ENCODE peak calls at places on chromosomes 2 and 18, in four cellular contexts. One of them, this sample, is unnamed.

GRCh38 chr2:100884145-100884621 is 64.2 kb downstream of the NPAS2 start:
- DNase-seq in HepG2: no peak
- DNase-seq in GM12878: no peak
- DNase-seq in K562: no peak
- DNase-seq in this sample: no peak

GRCh38 chr2:71067567-71068217 is 756 bp upstream of the NAGK start:
- DNase-seq in GM12878: no peak
- DNase-seq in HepG2: no peak
- DNase-seq in K562: no peak
- DNase-seq in this sample: peak; percentile 57

GRCh38 chr2:224042191-224042696 is 3.2 kb upstream of the SERPINE2 start:
- DNase-seq in HepG2: no peak
- DNase-seq in GM12878: no peak
- DNase-seq in K562: no peak
- DNase-seq in this sample: no peak

GRCh38 chr2:181116251-181116650 is 135.8 kb downstream of the UBE2E3 start:
- DNase-seq in K562: no peak
- DNase-seq in HepG2: no peak
- DNase-seq in GM12878: no peak
- DNase-seq in this sample: no peak

GRCh38 chr2:29518988-29519925 is 402.1 kb downstream of the ALK start:
- DNase-seq in GM12878: no peak
- DNase-seq in K562: no peak
- DNase-seq in HepG2: no peak
- DNase-seq in this sample: no peak

GRCh38 chr2:60719331-60719730 is 36.7 kb upstream of the PAPOLG start:
- DNase-seq in K562: no peak
- DNase-seq in HepG2: no peak
- DNase-seq in GM12878: no peak
- DNase-seq in this sample: no peak

GRCh38 chr18:52670903-52671302 is 330.9 kb downstream of the DCC start:
- DNase-seq in HepG2: peak; percentile 4
- DNase-seq in GM12878: no peak
- DNase-seq in K562: no peak
- DNase-seq in this sample: peak; percentile 36

GRCh38 chr2:149330127-149331022 is at the start of gene LYPD6:
- DNase-seq in K562: no peak
- DNase-seq in GM12878: no peak
- DNase-seq in HepG2: peak; percentile 23
- DNase-seq in this sample: peak; percentile 89

GRCh38 chr2:188441288-188441947 is 149.7 kb downstream of the GULP1 start:
- DNase-seq in K562: no peak
- DNase-seq in HepG2: no peak
- DNase-seq in GM12878: no peak
- DNase-seq in this sample: no peak

GRCh38 chr2:20350105-20350712 is 435 bp downstream of the PUM2 start:
- DNase-seq in K562: peak; percentile 80
- DNase-seq in HepG2: peak; percentile 38
- DNase-seq in GM12878: no peak
- DNase-seq in this sample: peak; percentile 75

GRCh38 chr2:238238311-238238765 is 1.5 kb downstream of the HES6 start:
- DNase-seq in K562: no peak
- DNase-seq in GM12878: no peak
- DNase-seq in HepG2: no peak
- DNase-seq in this sample: no peak

GRCh38 chr2:178298785-178299212 is 104.5 kb downstream of the OSBPL6 start:
- DNase-seq in HepG2: no peak
- DNase-seq in K562: no peak
- DNase-seq in GM12878: no peak
- DNase-seq in this sample: no peak

GRCh38 chr2:36951574-36951973 is 14.8 kb downstream of the STRN start:
- DNase-seq in K562: no peak
- DNase-seq in HepG2: no peak
- DNase-seq in GM12878: no peak
- DNase-seq in this sample: no peak

GRCh38 chr18:47997338-47997780 is 66.9 kb upstream of the SMAD2 start:
- DNase-seq in HepG2: no peak
- DNase-seq in K562: peak; percentile 44
- DNase-seq in GM12878: no peak
- DNase-seq in this sample: peak; percentile 84

GRCh38 chr2:28649481-28650260 is 102.0 kb upstream of the PPP1CB start:
- DNase-seq in GM12878: no peak
- DNase-seq in HepG2: peak; percentile 36
- DNase-seq in K562: no peak
- DNase-seq in this sample: no peak

GRCh38 chr18:78948221-78948620 is 31.4 kb upstream of the SALL3 start:
- DNase-seq in GM12878: no peak
- DNase-seq in K562: no peak
- DNase-seq in HepG2: no peak
- DNase-seq in this sample: peak; percentile 27

GRCh38 chr2:152875832-152876669 is 157.6 kb downstream of the ARL6IP6 start:
- DNase-seq in GM12878: no peak
- DNase-seq in K562: no peak
- DNase-seq in HepG2: no peak
- DNase-seq in this sample: no peak

GRCh38 chr18:3688682-3689081 is 238.7 kb downstream of the TGIF1 start:
- DNase-seq in HepG2: no peak
- DNase-seq in GM12878: no peak
- DNase-seq in K562: no peak
- DNase-seq in this sample: peak; percentile 69

GRCh38 chr2:12057436-12058166 is 311.2 kb downstream of the LPIN1 start:
- DNase-seq in GM12878: peak; percentile 89
- DNase-seq in K562: no peak
- DNase-seq in HepG2: no peak
- DNase-seq in this sample: no peak

GRCh38 chr2:98548920-98549818 is 59.1 kb downstream of the COA5 start:
- DNase-seq in K562: no peak
- DNase-seq in HepG2: no peak
- DNase-seq in GM12878: no peak
- DNase-seq in this sample: no peak

GRCh38 chr2:20165677-20166509 is 59.0 kb downstream of the SDC1 start:
- DNase-seq in GM12878: no peak
- DNase-seq in HepG2: no peak
- DNase-seq in K562: no peak
- DNase-seq in this sample: peak; percentile 8

GRCh38 chr2:219997341-219997851 is 370.0 kb downstream of the SLC4A3 start:
- DNase-seq in GM12878: no peak
- DNase-seq in K562: peak; percentile 12
- DNase-seq in HepG2: no peak
- DNase-seq in this sample: peak; percentile 81

GRCh38 chr2:169478745-169479256 is 493 bp upstream of the BBS5 start:
- DNase-seq in HepG2: no peak
- DNase-seq in K562: no peak
- DNase-seq in GM12878: no peak
- DNase-seq in this sample: no peak

GRCh38 chr2:24521162-24521857 is 30.3 kb downstream of the NCOA1 start:
- DNase-seq in K562: no peak
- DNase-seq in HepG2: no peak
- DNase-seq in GM12878: no peak
- DNase-seq in this sample: no peak

GRCh38 chr18:12460874-12461273 is 53.1 kb downstream of the PRELID3A start:
- DNase-seq in HepG2: peak; percentile 67
- DNase-seq in GM12878: no peak
- DNase-seq in K562: no peak
- DNase-seq in this sample: no peak

GRCh38 chr18:10194592-10194991 is 259.8 kb upstream of the APCDD1 start:
- DNase-seq in HepG2: no peak
- DNase-seq in K562: no peak
- DNase-seq in GM12878: no peak
- DNase-seq in this sample: no peak

GRCh38 chr2:71935291-71935848 is 212.3 kb downstream of the CYP26B1 start:
- DNase-seq in K562: peak; percentile 2
- DNase-seq in GM12878: no peak
- DNase-seq in HepG2: no peak
- DNase-seq in this sample: no peak

GRCh38 chr2:3585239-3586109 is 9.4 kb upstream of the COLEC11 start:
- DNase-seq in K562: peak; percentile 31
- DNase-seq in HepG2: peak; percentile 88
- DNase-seq in GM12878: no peak
- DNase-seq in this sample: no peak

GRCh38 chr2:146451972-146452371 is 1392.9 kb upstream of the ACVR2A start:
- DNase-seq in K562: no peak
- DNase-seq in GM12878: no peak
- DNase-seq in HepG2: no peak
- DNase-seq in this sample: no peak

GRCh38 chr18:57275111-57275510 is 77.2 kb upstream of the ST8SIA3 start:
- DNase-seq in HepG2: no peak
- DNase-seq in K562: no peak
- DNase-seq in GM12878: no peak
- DNase-seq in this sample: no peak

GRCh38 chr18:75884728-75885127 is 457.2 kb upstream of the SMIM21 start:
- DNase-seq in HepG2: no peak
- DNase-seq in K562: no peak
- DNase-seq in GM12878: no peak
- DNase-seq in this sample: peak; percentile 45

GRCh38 chr18:66564236-66564635 is 39.7 kb downstream of the CDH19 start:
- DNase-seq in K562: no peak
- DNase-seq in GM12878: no peak
- DNase-seq in HepG2: no peak
- DNase-seq in this sample: no peak

GRCh38 chr2:168245074-168245825 is 2.1 kb downstream of the STK39 start:
- DNase-seq in GM12878: no peak
- DNase-seq in HepG2: no peak
- DNase-seq in K562: no peak
- DNase-seq in this sample: no peak

GRCh38 chr2:85066874-85067351 is 66.3 kb upstream of the TCF7L1 start:
- DNase-seq in HepG2: peak; percentile 77
- DNase-seq in GM12878: no peak
- DNase-seq in K562: peak; percentile 66
- DNase-seq in this sample: peak; percentile 98

GRCh38 chr2:151197184-151198070 is 64.2 kb downstream of the RBM43 start:
- DNase-seq in K562: no peak
- DNase-seq in HepG2: no peak
- DNase-seq in GM12878: no peak
- DNase-seq in this sample: no peak

GRCh38 chr2:25878361-25879132 is at the start of gene ASXL2:
- DNase-seq in GM12878: peak; percentile 92
- DNase-seq in K562: peak; percentile 95
- DNase-seq in HepG2: peak; percentile 97
- DNase-seq in this sample: peak; percentile 99

GRCh38 chr2:56757884-56758545 is 574.2 kb downstream of the CCDC85A start:
- DNase-seq in GM12878: no peak
- DNase-seq in K562: no peak
- DNase-seq in HepG2: no peak
- DNase-seq in this sample: no peak

GRCh38 chr2:240216197-240216596 is 75.7 kb upstream of the OTOS start:
- DNase-seq in HepG2: no peak
- DNase-seq in K562: no peak
- DNase-seq in GM12878: no peak
- DNase-seq in this sample: no peak

GRCh38 chr2:79099140-79099686 is 11.4 kb upstream of the REG1B start:
- DNase-seq in K562: no peak
- DNase-seq in HepG2: no peak
- DNase-seq in GM12878: no peak
- DNase-seq in this sample: no peak
- H2AFZ ChIP-seq in K562: no peak overlapping the region
- H2AFZ ChIP-seq in HepG2: no peak overlapping the region
- H2AFZ ChIP-seq in GM12878: no peak overlapping the region
- H2AFZ ChIP-seq in this sample: peak overlapping the region; percentile 84

GRCh38 chr18:46429130-46429529 is 227.9 kb downstream of the LOXHD1 start:
- DNase-seq in GM12878: no peak
- DNase-seq in K562: no peak
- DNase-seq in HepG2: no peak
- DNase-seq in this sample: no peak

GRCh38 chr18:46426311-46427047 is 230.5 kb downstream of the LOXHD1 start:
- DNase-seq in K562: no peak
- DNase-seq in GM12878: no peak
- DNase-seq in HepG2: no peak
- DNase-seq in this sample: no peak

GRCh38 chr18:46428368-46428767 is 228.7 kb downstream of the LOXHD1 start:
- DNase-seq in GM12878: no peak
- DNase-seq in K562: no peak
- DNase-seq in HepG2: no peak
- DNase-seq in this sample: no peak

GRCh38 chr18:46425511-46425910 is 231.5 kb downstream of the LOXHD1 start:
- DNase-seq in HepG2: no peak
- DNase-seq in GM12878: no peak
- DNase-seq in K562: no peak
- DNase-seq in this sample: no peak

GRCh38 chr18:46427216-46427995 is 229.6 kb downstream of the LOXHD1 start:
- DNase-seq in GM12878: no peak
- DNase-seq in K562: no peak
- DNase-seq in HepG2: no peak
- DNase-seq in this sample: no peak
- TF ChIP-seq JUNB in GM12878: no peak
- TF ChIP-seq JUNB in K562: no peak
- TF ChIP-seq JUNB in HepG2: no peak
- TF ChIP-seq JUNB in this sample: no peak

DNA sequence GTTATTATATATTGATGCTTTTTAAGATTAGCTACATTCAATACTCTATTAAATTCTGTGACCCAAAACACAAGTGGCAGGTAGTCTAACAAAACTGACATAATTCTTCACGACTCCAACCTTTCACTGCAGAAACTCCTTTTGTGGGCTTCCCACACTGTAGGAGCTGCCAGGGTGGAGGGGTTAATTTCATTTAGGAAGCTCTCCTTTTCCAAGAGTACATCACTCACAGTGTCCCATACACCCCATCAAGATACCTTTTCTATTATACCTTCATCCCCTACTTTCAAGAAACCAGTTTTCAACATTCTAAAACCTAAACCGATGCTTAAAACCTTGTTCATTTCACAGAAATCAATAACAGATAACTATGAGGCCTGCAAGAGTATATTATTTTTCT is 825 bp downstream of the THUMPD2 start:
- DNase-seq in GM12878: no peak
- DNase-seq in HepG2: no peak
- DNase-seq in K562: no peak
- DNase-seq in this sample: no peak
- H3K4me1 ChIP-seq in GM12878: peaks cover 4% of the 10 kb centered on the region
- H3K4me1 ChIP-seq in HepG2: peaks cover 68% of the 10 kb centered on the region
- H3K4me1 ChIP-seq in K562: peaks cover 21% of the 10 kb centered on the region
- H3K4me1 ChIP-seq in this sample: peaks cover 32% of the 10 kb centered on the region

GRCh38 chr2:227880460-227880859 is 9.0 kb downstream of the DAW1 start:
- DNase-seq in GM12878: no peak
- DNase-seq in HepG2: no peak
- DNase-seq in K562: no peak
- DNase-seq in this sample: no peak
- H2AFZ ChIP-seq in GM12878: no peak overlapping the region
- H2AFZ ChIP-seq in HepG2: no peak overlapping the region
- H2AFZ ChIP-seq in K562: no peak overlapping the region
- H2AFZ ChIP-seq in this sample: peak overlapping the region; percentile 15

GRCh38 chr2:218298314-218298875 is 6.1 kb upstream of the TMBIM1 start:
- DNase-seq in GM12878: no peak
- DNase-seq in HepG2: no peak
- DNase-seq in K562: no peak
- DNase-seq in this sample: no peak
- TF ChIP-seq JUNB in GM12878: no peak
- TF ChIP-seq JUNB in HepG2: no peak
- TF ChIP-seq JUNB in K562: no peak
- TF ChIP-seq JUNB in this sample: no peak

GRCh38 chr2:52082646-52083045 is 1050.7 kb upstream of the NRXN1 start:
- DNase-seq in HepG2: no peak
- DNase-seq in GM12878: no peak
- DNase-seq in K562: no peak
- DNase-seq in this sample: no peak
- H3K4me1 ChIP-seq in HepG2: no peaks in the 10 kb centered on the region
- H3K4me1 ChIP-seq in GM12878: no peaks in the 10 kb centered on the region
- H3K4me1 ChIP-seq in K562: no peaks in the 10 kb centered on the region
- H3K4me1 ChIP-seq in this sample: peaks cover 11% of the 10 kb centered on the region

This sample was measured in GM23338.